ENCODE peak calls at places on chromosomes 16 and 17, in four cellular contexts. M, X, Q and H are unnamed samples.

GRCh38 chr17:32191306-32191705 is 49.0 kb downstream of the RHOT1 start:
- DNase-seq in M (no peak), X (no peak), Q (no peak), H (no peak)

GRCh38 chr16:80899804-80900592 is 95.6 kb upstream of the CDYL2 start:
- DNase-seq in M (no peak), X (no peak), Q (no peak), H (no peak)

GRCh38 chr17:17836818-17837379 is at the start of gene SREBF1:
- DNase-seq in M (peak), X (peak), Q (no peak), H (peak)

GRCh38 chr17:7238418-7239090 is 703 bp downstream of the PHF23 start:
- DNase-seq in M (no peak), X (no peak), Q (no peak), H (no peak)

GRCh38 chr17:46832945-46833839 is 14.7 kb upstream of the WNT3 start:
- DNase-seq in M (no peak), X (no peak), Q (peak), H (no peak)

GRCh38 chr17:41873559-41874292 is 8.5 kb upstream of the KLHL11 start:
- DNase-seq in M (no peak), X (no peak), Q (no peak), H (no peak)

GRCh38 chr16:82082543-82083244 is 47.6 kb downstream of the HSD17B2 start:
- DNase-seq in M (peak), X (no peak), Q (peak), H (no peak)

GRCh38 chr17:7656958-7657715 is 6.4 kb downstream of the ATP1B2 start:
- DNase-seq in M (no peak), X (no peak), Q (no peak), H (no peak)

GRCh38 chr17:32256012-32256694 is 9.5 kb upstream of the RHBDL3 start:
- DNase-seq in M (no peak), X (no peak), Q (no peak), H (no peak)

GRCh38 chr16:52912565-52913173 is 140.0 kb downstream of the CHD9NB start:
- DNase-seq in M (peak), X (no peak), Q (peak), H (peak)

GRCh38 chr16:49716268-49716667 is 139.6 kb downstream of the ZNF423 start:
- DNase-seq in M (no peak), X (no peak), Q (no peak), H (no peak)

GRCh38 chr17:55735784-55736405 is 13.2 kb upstream of the TMEM100 start:
- DNase-seq in M (peak), X (no peak), Q (no peak), H (peak)

GRCh38 chr16:70442344-70442743 is 3.4 kb upstream of the ST3GAL2 start:
- DNase-seq in M (no peak), X (no peak), Q (no peak), H (no peak)

GRCh38 chr17:50331085-50331791 is 14.7 kb upstream of the XYLT2 start:
- DNase-seq in M (no peak), X (no peak), Q (no peak), H (no peak)

GRCh38 chr17:35947156-35947585 is 3.7 kb upstream of the LYZL6 start:
- DNase-seq in M (peak), X (peak), Q (peak), H (peak)

GRCh38 chr17:77690271-77691161 is 268.0 kb upstream of the TNRC6C start:
- DNase-seq in M (no peak), X (no peak), Q (no peak), H (peak)

GRCh38 chr17:5282639-5283217 is 644 bp downstream of the RABEP1 start:
- DNase-seq in M (no peak), X (peak), Q (no peak), H (peak)

GRCh38 chr17:78665952-78666920 is 89.0 kb upstream of the DNAH17 start:
- DNase-seq in M (no peak), X (no peak), Q (no peak), H (no peak)

GRCh38 chr17:37051839-37052238 is 103.1 kb downstream of the AATF start:
- DNase-seq in M (no peak), X (no peak), Q (no peak), H (no peak)

GRCh38 chr17:4532860-4533521 is 22.2 kb downstream of the MYBBP1A start:
- DNase-seq in M (no peak), X (no peak), Q (no peak), H (no peak)

GRCh38 chr17:42289863-42290165 is 1.5 kb downstream of the STAT5A start:
- DNase-seq in M (no peak), X (peak), Q (no peak), H (no peak)

GRCh38 chr17:55564077-55564476 is 52.8 kb upstream of the SMIM36 start:
- DNase-seq in M (no peak), X (no peak), Q (no peak), H (no peak)

GRCh38 chr17:17440938-17441730 is 35.7 kb upstream of the MED9 start:
- DNase-seq in M (no peak), X (no peak), Q (no peak), H (no peak)

GRCh38 chr17:3845361-3845753 is 689 bp downstream of the NCBP3 start:
- DNase-seq in M (peak), X (no peak), Q (no peak), H (peak)

GRCh38 chr17:80860703-80861359 is 130.8 kb upstream of the CHMP6 start:
- DNase-seq in M (no peak), X (no peak), Q (no peak), H (no peak)

GRCh38 chr16:85436207-85436606 is 176.9 kb upstream of the GSE1 start:
- DNase-seq in M (no peak), X (no peak), Q (no peak), H (no peak)

GRCh38 chr17:80034977-80035686 is 540 bp downstream of the TBC1D16 start:
- DNase-seq in M (peak), X (no peak), Q (no peak), H (peak)

GRCh38 chr17:60173304-60173807 is 23.6 kb downstream of the CA4 start:
- DNase-seq in M (no peak), X (no peak), Q (no peak), H (no peak)

GRCh38 chr17:83081561-83082201 is 2.3 kb downstream of the METRNL start:
- DNase-seq in M (peak), X (no peak), Q (no peak), H (no peak)

GRCh38 chr16:51137097-51137496 is 14.0 kb downstream of the SALL1 start:
- DNase-seq in M (no peak), X (no peak), Q (no peak), H (no peak)

GRCh38 chr17:2385240-2386202 is 15.3 kb downstream of the MNT start:
- DNase-seq in M (no peak), X (no peak), Q (no peak), H (no peak)

GRCh38 chr17:10729334-10730193 is at the start of gene TMEM220:
- DNase-seq in M (peak), X (peak), Q (peak), H (peak)

GRCh38 chr17:47278561-47278960 is 24.9 kb downstream of the ITGB3 start:
- DNase-seq in M (no peak), X (no peak), Q (no peak), H (peak)